ENCODE peak calls at places on chromosomes 2 and 18, in nine cellular contexts. B is Ammon's horn; G is upper lobe of right lung; P is activated CD4-positive, alpha-beta T cell treated with anti-CD3 and anti-CD28 coated beads, Interleukin-2, amount 10 ng/mL, durations not matched to agents 7 days and 5 days; C is left lung; W is NCI-H1417; N is astrocyte of the spinal cord; V is heart left ventricle; U is iris pigment epithelial cell. E is an unnamed sample.

GRCh38 chr2:118644190-118644589 is 203.3 kb downstream of the EN1 start:
- DNase-seq in B (no peak), G (no peak), P (no peak), C (no peak), W (no peak), N (no peak), V (no peak), U (no peak), E (no peak)

GRCh38 chr2:178418426-178418825 is 32.5 kb downstream of the PRKRA start:
- DNase-seq in B (no peak), G (no peak), P (no peak), C (no peak), W (no peak), N (no peak), V (no peak), U (peak; percentile 74), E (no peak)

GRCh38 chr18:519019-519879 is 18.7 kb upstream of the COLEC12 start:
- DNase-seq in B (peak; percentile 64), G (no peak), P (no peak), C (peak; percentile 54), W (no peak), N (peak; percentile 49), V (peak; percentile 54), U (peak; percentile 86), E (no peak)

GRCh38 chr18:52670903-52671302 is 330.9 kb downstream of the DCC start:
- DNase-seq in B (peak; percentile 51), G (no peak), P (no peak), C (no peak), W (peak; percentile 23), N (peak; percentile 49), V (no peak), U (no peak), E (peak; percentile 21)

GRCh38 chr2:30177861-30178465 is 31.2 kb downstream of the YPEL5 start:
- DNase-seq in B (no peak), G (no peak), P (no peak), C (no peak), W (no peak), N (no peak), V (no peak), U (no peak), E (no peak)

GRCh38 chr18:77470836-77471413 is 221.3 kb downstream of the GALR1 start:
- DNase-seq in B (no peak), G (no peak), P (no peak), C (no peak), W (no peak), N (peak; percentile 5), V (no peak), U (no peak), E (no peak)

GRCh38 chr2:168327328-168327727 is 79.9 kb upstream of the STK39 start:
- DNase-seq in B (no peak), G (no peak), P (no peak), C (no peak), W (no peak), N (no peak), V (no peak), U (no peak), E (no peak)

GRCh38 chr2:33042819-33043218 is 96.1 kb downstream of the LTBP1 start:
- DNase-seq in B (no peak), G (no peak), P (no peak), C (no peak), W (no peak), N (no peak), V (no peak), U (no peak), E (no peak)

GRCh38 chr2:210899131-210899530 is 342.7 kb downstream of the CPS1 start:
- DNase-seq in B (no peak), G (no peak), P (no peak), C (no peak), W (no peak), N (peak; percentile 12), V (no peak), U (peak; percentile 46), E (no peak)

GRCh38 chr2:19748711-19749506 is 152.9 kb downstream of the TTC32 start:
- DNase-seq in B (no peak), G (no peak), P (no peak), C (no peak), W (no peak), N (no peak), V (no peak), U (no peak), E (no peak)

GRCh38 chr2:12965540-12966269 is 249.0 kb downstream of the TRIB2 start:
- DNase-seq in B (peak; percentile 17), G (no peak), P (no peak), C (no peak), W (no peak), N (peak; percentile 76), V (no peak), U (peak; percentile 78), E (peak; percentile 25)

GRCh38 chr2:102159295-102159694 is 16.7 kb downstream of the IL1R1 start:
- DNase-seq in B (no peak), G (no peak), P (no peak), C (no peak), W (no peak), N (no peak), V (no peak), U (peak; percentile 31), E (no peak)

GRCh38 chr2:215409331-215410127 is 26.3 kb downstream of the FN1 start:
- DNase-seq in B (no peak), G (no peak), P (no peak), C (no peak), W (no peak), N (no peak), V (no peak), U (no peak), E (no peak)

GRCh38 chr2:8277921-8278571 is 403.8 kb upstream of the ID2 start:
- DNase-seq in B (peak; percentile 42), G (no peak), P (no peak), C (no peak), W (no peak), N (no peak), V (no peak), U (no peak), E (peak; percentile 88)

GRCh38 chr2:190862067-190862466 is 18.6 kb upstream of the GLS start:
- DNase-seq in B (no peak), G (no peak), P (no peak), C (no peak), W (peak; percentile 68), N (no peak), V (no peak), U (no peak), E (no peak)

GRCh38 chr2:174012347-174013309 is 47.5 kb upstream of the SP3 start:
- DNase-seq in B (peak; percentile 66), G (peak; percentile 85), P (no peak), C (peak; percentile 84), W (no peak), N (peak; percentile 46), V (peak; percentile 80), U (peak; percentile 66), E (no peak)

GRCh38 chr2:55712477-55713060 is 18.9 kb upstream of the PNPT1 start:
- DNase-seq in B (no peak), G (no peak), P (no peak), C (no peak), W (no peak), N (no peak), V (no peak), U (no peak), E (no peak)

GRCh38 chr2:54772110-54772509 is 48.6 kb downstream of the EML6 start:
- DNase-seq in B (no peak), G (no peak), P (no peak), C (no peak), W (no peak), N (peak; percentile 42), V (no peak), U (peak; percentile 83), E (no peak)